ENCODE peak calls at places on chromosomes 6 and 20, in nine cellular contexts. W is NCI-H446; A is BJ; H is GM18507; E is stimulated activated CD8-positive, alpha-beta memory T cell treated with anti-CD3 and anti-CD28 coated beads, Interleukin-4, amount 100 ng/mL, for 48 hours; F is effector CD4-positive, alpha-beta T cell; G is CD8-positive, alpha-beta memory T cell; N is effector memory CD8-positive, alpha-beta T cell; P is GM04504. J is an unnamed sample.

GRCh38 chr20:4513720-4514119 is 208.0 kb upstream of the PRND start:
- DNase-seq in W (no peak), A (no peak), H (no peak), E (no peak), F (no peak), G (no peak), N (no peak), P (no peak), J (no peak)

GRCh38 chr6:105483492-105483891 is 80.6 kb upstream of the PREP start:
- DNase-seq in W (no peak), A (no peak), H (no peak), E (no peak), F (no peak), G (no peak), N (no peak), P (no peak), J (no peak)

GRCh38 chr20:41287327-41287726 is 30.2 kb downstream of the ZHX3 start:
- DNase-seq in W (no peak), A (no peak), H (no peak), E (no peak), F (no peak), G (no peak), N (no peak), P (no peak), J (no peak)

GRCh38 chr6:165008971-165009370 is 300.4 kb downstream of the C6orf118 start:
- DNase-seq in W (no peak), A (no peak), H (no peak), E (no peak), F (no peak), G (no peak), N (no peak), P (no peak), J (no peak)

GRCh38 chr6:32436995-32437836 is 2.5 kb upstream of the HLA-DRA start:
- DNase-seq in W (no peak), A (no peak), H (peak), E (no peak), F (no peak), G (no peak), N (no peak), P (no peak), J (no peak)

GRCh38 chr20:53664121-53664520 is 70.5 kb upstream of the ZNF217 start:
- DNase-seq in W (no peak), A (no peak), H (no peak), E (no peak), F (no peak), G (no peak), N (no peak), P (no peak), J (no peak)

GRCh38 chr6:160730911-160731310 is 28.9 kb downstream of the PLG start:
- DNase-seq in W (no peak), A (no peak), H (no peak), E (no peak), F (no peak), G (no peak), N (no peak), P (no peak), J (no peak)

GRCh38 chr6:170025341-170026271 is 265.3 kb downstream of the DLL1 start:
- DNase-seq in W (no peak), A (no peak), H (no peak), E (no peak), F (no peak), G (no peak), N (no peak), P (no peak), J (no peak)

GRCh38 chr20:9660236-9660868 is 146.0 kb downstream of the LAMP5 start:
- DNase-seq in W (no peak), A (no peak), H (no peak), E (no peak), F (no peak), G (no peak), N (no peak), P (no peak), J (no peak)

GRCh38 chr6:12709116-12709515 is 7.5 kb upstream of the PHACTR1 start:
- DNase-seq in W (no peak), A (peak), H (no peak), E (no peak), F (no peak), G (no peak), N (no peak), P (peak), J (no peak)